ENCODE peak calls at places on chromosomes 7 and 10, in seven cellular contexts. One of them, this sample, is unnamed.

GRCh38 chr7:52502281-52502680 is 533.2 kb upstream of the POM121L12 start:
- DNase-seq in fibroblast of lung: no peak
- DNase-seq in prostate gland: no peak
- DNase-seq in spleen: no peak
- DNase-seq in stomach: no peak
- DNase-seq in tibial artery: no peak
- DNase-seq in tibial nerve: no peak
- DNase-seq in this sample: no peak

GRCh38 chr10:36441557-36441956 is 683.8 kb upstream of the ANKRD30A start:
- DNase-seq in fibroblast of lung: peak; percentile 50
- DNase-seq in prostate gland: no peak
- DNase-seq in spleen: no peak
- DNase-seq in stomach: no peak
- DNase-seq in tibial artery: no peak
- DNase-seq in tibial nerve: no peak
- DNase-seq in this sample: no peak

GRCh38 chr10:88687853-88688467 is 18.1 kb upstream of the LIPK start:
- DNase-seq in fibroblast of lung: peak; percentile 17
- DNase-seq in prostate gland: no peak
- DNase-seq in spleen: no peak
- DNase-seq in stomach: no peak
- DNase-seq in tibial artery: no peak
- DNase-seq in tibial nerve: no peak
- DNase-seq in this sample: peak; percentile 63

GRCh38 chr10:47261121-47261520 is 38.9 kb upstream of the GDF10 start:
- DNase-seq in fibroblast of lung: no peak
- DNase-seq in prostate gland: no peak
- DNase-seq in spleen: peak; percentile 80
- DNase-seq in stomach: no peak
- DNase-seq in tibial artery: no peak
- DNase-seq in tibial nerve: no peak
- DNase-seq in this sample: no peak

GRCh38 chr7:98997836-98998235 is 119.5 kb downstream of the TRRAP start:
- DNase-seq in fibroblast of lung: no peak
- DNase-seq in prostate gland: no peak
- DNase-seq in spleen: no peak
- DNase-seq in stomach: no peak
- DNase-seq in tibial artery: peak; percentile 25
- DNase-seq in tibial nerve: no peak
- DNase-seq in this sample: no peak

GRCh38 chr10:35685402-35685801 is 43.3 kb upstream of the FZD8 start:
- DNase-seq in fibroblast of lung: no peak
- DNase-seq in prostate gland: no peak
- DNase-seq in spleen: no peak
- DNase-seq in stomach: no peak
- DNase-seq in tibial artery: no peak
- DNase-seq in tibial nerve: no peak
- DNase-seq in this sample: no peak

GRCh38 chr10:71831646-71832552 is 19.2 kb downstream of the PSAP start:
- DNase-seq in fibroblast of lung: peak; percentile 57
- DNase-seq in prostate gland: no peak
- DNase-seq in spleen: peak; percentile 65
- DNase-seq in stomach: peak; percentile 58
- DNase-seq in tibial artery: peak; percentile 45
- DNase-seq in tibial nerve: no peak
- DNase-seq in this sample: no peak

GRCh38 chr7:38330048-38330447 is 56.6 kb upstream of the TARP start:
- DNase-seq in fibroblast of lung: no peak
- DNase-seq in prostate gland: no peak
- DNase-seq in spleen: no peak
- DNase-seq in stomach: no peak
- DNase-seq in tibial artery: no peak
- DNase-seq in tibial nerve: no peak
- DNase-seq in this sample: no peak

GRCh38 chr7:132030161-132030568 is 473.7 kb upstream of the PODXL start:
- DNase-seq in fibroblast of lung: peak; percentile 22
- DNase-seq in prostate gland: no peak
- DNase-seq in spleen: no peak
- DNase-seq in stomach: peak; percentile 61
- DNase-seq in tibial artery: no peak
- DNase-seq in tibial nerve: no peak
- DNase-seq in this sample: no peak

GRCh38 chr10:69883256-69883655 is 81.5 kb downstream of the COL13A1 start:
- DNase-seq in fibroblast of lung: no peak
- DNase-seq in prostate gland: no peak
- DNase-seq in spleen: no peak
- DNase-seq in stomach: peak; percentile 37
- DNase-seq in tibial artery: no peak
- DNase-seq in tibial nerve: no peak
- DNase-seq in this sample: no peak

GRCh38 chr7:88628363-88629085 is 131.0 kb upstream of the ZNF804B start:
- DNase-seq in fibroblast of lung: no peak
- DNase-seq in prostate gland: no peak
- DNase-seq in spleen: no peak
- DNase-seq in stomach: no peak
- DNase-seq in tibial artery: no peak
- DNase-seq in tibial nerve: no peak
- DNase-seq in this sample: no peak

GRCh38 chr7:40680657-40681056 is 545.9 kb downstream of the SUGCT start:
- DNase-seq in fibroblast of lung: no peak
- DNase-seq in prostate gland: no peak
- DNase-seq in spleen: no peak
- DNase-seq in stomach: no peak
- DNase-seq in tibial artery: no peak
- DNase-seq in tibial nerve: no peak
- DNase-seq in this sample: peak; percentile 8

GRCh38 chr10:120115959-120116358 is 223.4 kb downstream of the SEC23IP start:
- DNase-seq in fibroblast of lung: no peak
- DNase-seq in prostate gland: peak; percentile 73
- DNase-seq in spleen: no peak
- DNase-seq in stomach: no peak
- DNase-seq in tibial artery: no peak
- DNase-seq in tibial nerve: no peak
- DNase-seq in this sample: no peak

GRCh38 chr10:120110196-120110595 is 217.7 kb downstream of the SEC23IP start:
- DNase-seq in fibroblast of lung: no peak
- DNase-seq in prostate gland: no peak
- DNase-seq in spleen: no peak
- DNase-seq in stomach: no peak
- DNase-seq in tibial artery: no peak
- DNase-seq in tibial nerve: no peak
- DNase-seq in this sample: no peak

GRCh38 chr10:120108941-120109340 is 216.4 kb downstream of the SEC23IP start:
- DNase-seq in fibroblast of lung: no peak
- DNase-seq in prostate gland: no peak
- DNase-seq in spleen: no peak
- DNase-seq in stomach: no peak
- DNase-seq in tibial artery: no peak
- DNase-seq in tibial nerve: no peak
- DNase-seq in this sample: no peak

DNA sequence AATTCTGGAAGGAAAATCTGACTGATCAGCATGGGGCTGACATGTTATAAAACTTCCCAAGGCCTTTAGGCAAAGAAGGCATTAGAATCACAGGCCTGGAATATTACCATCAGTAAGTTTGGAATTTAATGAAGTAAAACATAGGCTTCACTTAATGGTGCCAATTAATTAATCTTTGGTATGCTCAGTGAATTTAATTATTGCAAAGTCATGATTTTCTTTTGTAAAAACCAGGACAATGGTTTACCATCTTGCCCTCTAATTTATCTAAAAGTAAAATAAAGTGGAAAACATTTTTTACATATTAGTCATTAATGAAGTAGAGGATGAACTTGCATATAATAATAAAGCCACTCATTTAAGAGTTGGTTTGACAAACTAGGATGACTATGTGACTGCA is 220.3 kb downstream of the SEC23IP start:
- DNase-seq in fibroblast of lung: no peak
- DNase-seq in prostate gland: no peak
- DNase-seq in spleen: no peak
- DNase-seq in stomach: no peak
- DNase-seq in tibial artery: no peak
- DNase-seq in tibial nerve: no peak
- DNase-seq in this sample: no peak
- H3K4me3 ChIP-seq in fibroblast of lung: no peak overlapping the region
- H3K4me3 ChIP-seq in prostate gland: no peak overlapping the region
- H3K4me3 ChIP-seq in spleen: no peak overlapping the region
- H3K4me3 ChIP-seq in stomach: no peak overlapping the region
- H3K4me3 ChIP-seq in tibial artery: no peak overlapping the region
- H3K4me3 ChIP-seq in tibial nerve: no peak overlapping the region
- H3K4me3 ChIP-seq in this sample: no peak overlapping the region

DNA sequence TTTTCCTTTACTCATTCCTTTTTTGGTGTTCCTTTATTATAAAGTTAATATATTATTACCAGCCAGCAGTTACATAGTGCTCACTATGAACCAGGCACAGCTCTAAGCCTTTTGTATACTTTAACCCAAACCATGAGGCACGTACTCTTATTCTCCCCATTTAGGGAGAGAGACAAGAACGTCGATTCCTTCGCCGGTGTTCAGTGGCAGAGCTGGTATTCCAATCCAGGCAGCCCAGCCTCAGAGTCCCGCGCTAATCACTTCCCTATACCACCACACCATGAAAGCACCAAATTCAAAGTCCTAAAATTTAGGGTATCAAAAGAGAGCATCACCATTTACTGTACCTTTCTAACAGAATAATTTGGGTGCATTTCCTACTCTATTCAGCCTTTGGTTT is 218.5 kb upstream of the KLF14 start:
- DNase-seq in fibroblast of lung: no peak
- DNase-seq in prostate gland: no peak
- DNase-seq in spleen: no peak
- DNase-seq in stomach: no peak
- DNase-seq in tibial artery: no peak
- DNase-seq in tibial nerve: no peak
- DNase-seq in this sample: no peak
- H3K4me3 ChIP-seq in fibroblast of lung: no peak overlapping the region
- H3K4me3 ChIP-seq in prostate gland: no peak overlapping the region
- H3K4me3 ChIP-seq in spleen: no peak overlapping the region
- H3K4me3 ChIP-seq in stomach: no peak overlapping the region
- H3K4me3 ChIP-seq in tibial artery: no peak overlapping the region
- H3K4me3 ChIP-seq in tibial nerve: no peak overlapping the region
- H3K4me3 ChIP-seq in this sample: no peak overlapping the region

GRCh38 chr7:30478349-30479228 is at the start of gene NOD1:
- DNase-seq in fibroblast of lung: peak; percentile 81
- DNase-seq in prostate gland: peak; percentile 58
- DNase-seq in spleen: peak; percentile 97
- DNase-seq in stomach: peak; percentile 80
- DNase-seq in tibial artery: peak; percentile 87
- DNase-seq in tibial nerve: peak; percentile 37
- DNase-seq in this sample: peak; percentile 81
- H3K4me3 ChIP-seq in fibroblast of lung: peak within 1 kb of the TSS; percentile 82
- H3K4me3 ChIP-seq in prostate gland: peak within 1 kb of the TSS; percentile 58
- H3K4me3 ChIP-seq in spleen: peak within 1 kb of the TSS; percentile 62
- H3K4me3 ChIP-seq in stomach: peak within 1 kb of the TSS; percentile 74
- H3K4me3 ChIP-seq in tibial artery: peak within 1 kb of the TSS; percentile 81
- H3K4me3 ChIP-seq in tibial nerve: peak within 1 kb of the TSS; percentile 87
- H3K4me3 ChIP-seq in this sample: peak within 1 kb of the TSS; percentile 64

DNA sequence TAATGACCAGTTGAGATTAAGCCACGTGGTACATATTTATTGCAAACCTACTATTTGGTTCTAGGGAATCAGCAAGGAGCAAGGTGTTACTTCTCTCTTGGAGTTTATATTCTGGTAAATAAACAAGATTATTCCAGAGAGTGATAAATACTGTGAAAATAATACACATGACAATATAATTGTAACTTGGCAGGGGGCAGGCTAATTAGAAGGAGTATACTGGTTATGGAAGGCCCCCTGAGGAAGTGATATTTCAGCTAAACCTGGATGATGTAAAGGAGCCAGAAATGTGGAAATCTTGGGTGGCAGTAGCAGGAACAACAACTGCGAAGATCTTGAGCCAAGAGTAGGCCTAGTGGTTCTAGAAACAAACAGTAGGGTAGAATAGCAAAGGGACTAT is 111.8 kb downstream of the SDK1 start:
- DNase-seq in fibroblast of lung: no peak
- DNase-seq in prostate gland: no peak
- DNase-seq in spleen: no peak
- DNase-seq in stomach: no peak
- DNase-seq in tibial artery: no peak
- DNase-seq in tibial nerve: no peak
- DNase-seq in this sample: no peak
- H3K4me3 ChIP-seq in fibroblast of lung: no peak overlapping the region
- H3K4me3 ChIP-seq in prostate gland: no peak overlapping the region
- H3K4me3 ChIP-seq in spleen: no peak overlapping the region
- H3K4me3 ChIP-seq in stomach: no peak overlapping the region
- H3K4me3 ChIP-seq in tibial artery: no peak overlapping the region
- H3K4me3 ChIP-seq in tibial nerve: no peak overlapping the region
- H3K4me3 ChIP-seq in this sample: no peak overlapping the region

GRCh38 chr10:98144985-98145384 is 10.5 kb downstream of the R3HCC1L start:
- DNase-seq in fibroblast of lung: no peak
- DNase-seq in prostate gland: no peak
- DNase-seq in spleen: no peak
- DNase-seq in stomach: no peak
- DNase-seq in tibial artery: no peak
- DNase-seq in tibial nerve: no peak
- DNase-seq in this sample: no peak

GRCh38 chr10:98138031-98138430 is 3.6 kb downstream of the R3HCC1L start:
- DNase-seq in fibroblast of lung: no peak
- DNase-seq in prostate gland: no peak
- DNase-seq in spleen: no peak
- DNase-seq in stomach: no peak
- DNase-seq in tibial artery: no peak
- DNase-seq in tibial nerve: no peak
- DNase-seq in this sample: no peak

GRCh38 chr10:98141484-98142073 is 7.1 kb downstream of the R3HCC1L start:
- DNase-seq in fibroblast of lung: no peak
- DNase-seq in prostate gland: no peak
- DNase-seq in spleen: no peak
- DNase-seq in stomach: no peak
- DNase-seq in tibial artery: no peak
- DNase-seq in tibial nerve: no peak
- DNase-seq in this sample: no peak
- H3K4me3 ChIP-seq in fibroblast of lung: no peak overlapping the region
- H3K4me3 ChIP-seq in prostate gland: no peak overlapping the region
- H3K4me3 ChIP-seq in spleen: no peak overlapping the region
- H3K4me3 ChIP-seq in stomach: no peak overlapping the region
- H3K4me3 ChIP-seq in tibial artery: no peak overlapping the region
- H3K4me3 ChIP-seq in tibial nerve: no peak overlapping the region
- H3K4me3 ChIP-seq in this sample: no peak overlapping the region